ENCODE peak calls at places on chromosomes 2 and 18, in five cellular contexts. I is NCI-H1694 treated with DMSO at 0.1 percent for 48 hours, H is smooth muscle cell of the brain vasculature, K is EL, L is fibroblast of the conjunctiva. G is an unnamed sample.

GRCh38 chr2:64383016-64383588 is 70.9 kb upstream of the LGALSL start:
- DNase-seq in K (no peak), I (no peak), L (no peak), H (no peak), G (no peak)

GRCh38 chr2:43605851-43606250 is 10.0 kb upstream of the THADA start:
- DNase-seq in K (no peak), I (no peak), L (no peak), H (no peak), G (no peak)

GRCh38 chr18:59470627-59471121 is 111.6 kb upstream of the LMAN1 start:
- DNase-seq in I (no peak), H (no peak), K (no peak), L (no peak), G (no peak)

GRCh38 chr18:7950380-7951143 is 383.4 kb downstream of the PTPRM start:
- DNase-seq in I (no peak), L (peak), H (no peak), K (peak), G (peak)

GRCh38 chr18:75269140-75269676 is 58.6 kb downstream of the TSHZ1 start:
- DNase-seq in L (no peak), K (no peak), H (no peak), I (peak), G (no peak)

GRCh38 chr2:16227811-16228462 is 287.6 kb downstream of the MYCN start:
- DNase-seq in L (no peak), K (no peak), H (no peak), I (no peak), G (no peak)

GRCh38 chr2:37614061-37614802 is 57.2 kb downstream of the CDC42EP3 start:
- DNase-seq in I (no peak), L (peak), K (peak), H (no peak), G (peak)

GRCh38 chr2:120161190-120161589 is 62.0 kb downstream of the TMEM185B start:
- DNase-seq in H (no peak), L (no peak), K (no peak), I (no peak), G (peak)

GRCh38 chr2:85888020-85888744 is 608 bp downstream of the ST3GAL5 start:
- DNase-seq in H (no peak), L (no peak), I (no peak), K (peak), G (no peak)

GRCh38 chr18:27413495-27414401 is 228.6 kb upstream of the CHST9 start:
- DNase-seq in I (peak), L (peak), H (peak), K (no peak), G (peak)

GRCh38 chr2:40625849-40626248 is 174.0 kb upstream of the SLC8A1 start:
- DNase-seq in H (no peak), L (peak), K (peak), I (no peak), G (peak)

GRCh38 chr2:48574353-48575290 is 43.0 kb upstream of the GTF2A1L start:
- DNase-seq in L (no peak), I (no peak), K (no peak), H (no peak), G (no peak)